ENCODE peak calls at places on chromosomes 7 and 10, in nine cellular contexts. M, C, T, V, L, Q, Z, D and G are unnamed samples.

GRCh38 chr7:44309271-44310091 is 15.9 kb downstream of the CAMK2B start:
- DNase-seq in Z (peak; percentile 85), Q (no peak), V (no peak), L (no peak), T (peak; percentile 24), D (peak; percentile 51), C (no peak), M (no peak), G (no peak)

GRCh38 chr10:92268763-92269162 is 22.1 kb downstream of the CPEB3 start:
- DNase-seq in T (peak; percentile 72), V (no peak), D (no peak), Q (no peak), C (no peak), L (no peak), M (no peak), Z (no peak), G (no peak)

GRCh38 chr10:72826346-72826745 is 67.2 kb upstream of the OIT3 start:
- DNase-seq in Q (no peak), Z (no peak), T (no peak), C (no peak), V (no peak), L (no peak), D (no peak), M (no peak), G (no peak)

GRCh38 chr10:8060010-8060703 is 5.7 kb downstream of the GATA3 start:
- DNase-seq in T (peak; percentile 38), D (peak; percentile 29), L (no peak), Z (no peak), C (no peak), V (no peak), Q (no peak), M (no peak), G (no peak)

GRCh38 chr7:150781016-150781415 is 19.1 kb downstream of the TMEM176B start:
- DNase-seq in T (no peak), V (no peak), C (peak; percentile 25), D (no peak), Q (no peak), Z (no peak), M (no peak), L (no peak), G (no peak)

GRCh38 chr10:43140414-43140813 is 2.2 kb downstream of the CSGALNACT2 start:
- DNase-seq in Q (no peak), M (no peak), C (peak; percentile 78), L (peak; percentile 70), T (peak; percentile 96), V (no peak), D (no peak), Z (no peak), G (no peak)

GRCh38 chr7:32489788-32490126 is 423 bp downstream of the LSM5 start:
- DNase-seq in Q (no peak), C (no peak), V (no peak), T (no peak), L (no peak), D (no peak), M (no peak), Z (no peak), G (no peak)

GRCh38 chr7:68888971-68889385 is 709.3 kb upstream of the AUTS2 start:
- DNase-seq in M (no peak), C (no peak), V (no peak), T (no peak), Q (no peak), D (no peak), L (no peak), Z (no peak), G (no peak)

GRCh38 chr10:102196893-102197292 is 29.2 kb upstream of the ELOVL3 start:
- DNase-seq in M (no peak), V (no peak), Z (no peak), Q (no peak), T (no peak), C (no peak), D (no peak), L (no peak), G (no peak)

GRCh38 chr10:58179238-58179637 is 88.5 kb downstream of the IPMK start:
- DNase-seq in Z (no peak), D (no peak), V (no peak), C (no peak), Q (no peak), T (no peak), M (no peak), L (no peak), G (no peak)

GRCh38 chr10:70954373-70954772 is 66.0 kb upstream of the PCBD1 start:
- DNase-seq in Q (no peak), Z (no peak), D (no peak), V (no peak), L (no peak), C (no peak), T (no peak), M (no peak), G (no peak)

GRCh38 chr10:132986978-132987377 is 44.6 kb upstream of the CFAP46 start:
- DNase-seq in V (no peak), M (no peak), C (no peak), T (no peak), Q (no peak), D (no peak), Z (no peak), L (no peak), G (no peak)

GRCh38 chr7:99204078-99204477 is 3.8 kb downstream of the KPNA7 start:
- DNase-seq in V (no peak), L (no peak), D (no peak), Z (no peak), T (no peak), C (no peak), Q (no peak), M (no peak), G (no peak)

GRCh38 chr7:17696422-17696821 is 243.9 kb downstream of the SNX13 start:
- DNase-seq in D (peak; percentile 19), Q (no peak), V (no peak), L (peak; percentile 68), C (peak; percentile 92), T (no peak), M (no peak), Z (no peak), G (no peak)

GRCh38 chr10:1297566-1298301 is 241.5 kb downstream of the WDR37 start:
- DNase-seq in Z (no peak), C (no peak), D (no peak), T (peak; percentile 39), L (no peak), Q (no peak), M (no peak), V (no peak), G (no peak)

GRCh38 chr7:117582219-117582704 is 102.4 kb downstream of the CFTR start:
- DNase-seq in M (peak; percentile 8), V (no peak), L (peak; percentile 6), C (peak; percentile 97), T (no peak), Z (no peak), D (no peak), Q (no peak), G (no peak)

GRCh38 chr10:78071857-78072179 is 38.2 kb downstream of the RPS24 start:
- DNase-seq in V (no peak), Z (no peak), Q (no peak), L (no peak), M (no peak), D (no peak), C (no peak), T (no peak), G (no peak)

GRCh38 chr7:46557295-46557711 is 636.2 kb upstream of the IGFBP3 start:
- DNase-seq in D (peak; percentile 60), Z (no peak), C (peak; percentile 95), T (no peak), M (no peak), V (no peak), L (peak; percentile 96), Q (no peak), G (peak; percentile 30)

GRCh38 chr10:63346015-63346441 is 119.7 kb downstream of the JMJD1C start:
- DNase-seq in V (no peak), Z (no peak), D (no peak), M (no peak), Q (no peak), C (peak; percentile 73), T (no peak), L (no peak), G (no peak)

GRCh38 chr10:18235477-18235876 is 95.3 kb downstream of the CACNB2 start:
- DNase-seq in L (no peak), D (no peak), C (no peak), M (no peak), Q (no peak), Z (no peak), T (no peak), V (no peak), G (no peak)

GRCh38 chr10:62231371-62231770 is 37.3 kb downstream of the RTKN2 start:
- DNase-seq in D (no peak), Z (no peak), Q (no peak), T (no peak), M (no peak), V (no peak), C (peak; percentile 57), L (peak; percentile 35), G (no peak)

GRCh38 chr7:74305987-74306736 is 17.0 kb downstream of the CLIP2 start:
- DNase-seq in M (no peak), Z (no peak), D (no peak), C (no peak), Q (no peak), T (no peak), L (no peak), V (no peak), G (no peak)

GRCh38 chr10:34637419-34637911 is 177.6 kb downstream of the PARD3 start:
- DNase-seq in Q (no peak), D (peak; percentile 85), M (peak; percentile 43), C (peak; percentile 59), Z (no peak), T (peak; percentile 73), V (peak; percentile 13), L (peak; percentile 63), G (peak; percentile 32)

GRCh38 chr7:137670521-137671064 is 176.2 kb downstream of the DGKI start:
- DNase-seq in T (no peak), M (no peak), D (no peak), Z (no peak), Q (no peak), L (peak; percentile 55), V (no peak), C (peak; percentile 38), G (no peak)

GRCh38 chr7:152054377-152055230 is 29.1 kb downstream of the GALNT11 start:
- DNase-seq in C (peak; percentile 81), T (no peak), L (no peak), D (no peak), Q (no peak), M (no peak), V (no peak), Z (no peak), G (no peak)

GRCh38 chr7:2018786-2019692 is 213.7 kb downstream of the MAD1L1 start:
- DNase-seq in C (peak; percentile 54), Z (peak; percentile 76), T (peak; percentile 86), M (no peak), Q (no peak), V (no peak), L (peak; percentile 15), D (peak; percentile 21), G (peak; percentile 44)

GRCh38 chr7:99975782-99976521 is at the start of gene AZGP1:
- DNase-seq in D (peak; percentile 42), Q (no peak), T (no peak), V (no peak), M (no peak), Z (peak; percentile 80), L (peak; percentile 18), C (no peak), G (no peak)

GRCh38 chr10:56633876-56634452 is 272.9 kb upstream of the ZWINT start:
- DNase-seq in T (no peak), V (no peak), C (no peak), Q (no peak), L (no peak), Z (no peak), D (no peak), M (no peak), G (no peak)

GRCh38 chr7:150406565-150407421 is 27.7 kb downstream of the ZNF775 start:
- DNase-seq in L (peak; percentile 69), Q (no peak), M (no peak), T (peak; percentile 5), Z (peak; percentile 69), C (no peak), D (peak; percentile 64), V (no peak), G (peak; percentile 20)

GRCh38 chr10:24115403-24115802 is 93.5 kb upstream of the KIAA1217 start:
- DNase-seq in Z (no peak), L (no peak), Q (no peak), D (no peak), C (no peak), V (no peak), M (no peak), T (no peak), G (no peak)

GRCh38 chr7:138008588-138009349 is 6.9 kb upstream of the CREB3L2 start:
- DNase-seq in V (no peak), C (no peak), T (peak; percentile 86), Q (peak; percentile 14), Z (no peak), M (peak; percentile 71), L (peak; percentile 52), D (peak; percentile 27), G (no peak)